ENCODE peak calls at places on chromosome X, in five cellular contexts. N is left lung; H is dorsolateral prefrontal cortex; F is uterus; M is CD4-positive, alpha-beta T cell. E is an unnamed sample.

GRCh38 chrX:1249101-1249887 is 19.3 kb upstream of the CSF2RA start:
- DNase-seq in N (peak), F (peak), M (no peak), H (no peak), E (no peak)

GRCh38 chrX:53045002-53045401 is 3.6 kb upstream of the GPR173 start:
- DNase-seq in N (no peak), H (no peak), M (no peak), F (no peak), E (no peak)

GRCh38 chrX:17822351-17822750 is 38.7 kb downstream of the RAI2 start:
- DNase-seq in N (no peak), H (no peak), M (no peak), F (no peak), E (no peak)

GRCh38 chrX:54640721-54641120 is 110.7 kb downstream of the GNL3L start:
- DNase-seq in M (no peak), H (no peak), F (no peak), N (no peak), E (no peak)

GRCh38 chrX:9644335-9644734 is 121.3 kb downstream of the GPR143 start:
- DNase-seq in M (peak), F (peak), N (no peak), H (no peak), E (no peak)

GRCh38 chrX:105822138-105823091 is at the start of gene NRK:
- DNase-seq in M (no peak), N (peak), F (peak), H (no peak), E (no peak)

GRCh38 chrX:110280954-110281353 is 36.9 kb downstream of the AMMECR1 start:
- DNase-seq in M (no peak), N (no peak), H (no peak), F (no peak), E (no peak)

GRCh38 chrX:44765556-44765955 is 78.3 kb upstream of the DUSP21 start:
- DNase-seq in M (no peak), N (no peak), H (no peak), F (no peak), E (no peak)

GRCh38 chrX:22603060-22603459 is 330.3 kb downstream of the CBLL2 start:
- DNase-seq in N (no peak), H (no peak), M (no peak), F (no peak), E (no peak)

GRCh38 chrX:116272328-116272727 is 101.8 kb downstream of the AGTR2 start:
- DNase-seq in M (no peak), N (no peak), H (no peak), F (no peak), E (no peak)

GRCh38 chrX:69285881-69286545 is 120.8 kb upstream of the PJA1 start:
- DNase-seq in N (peak), M (peak), F (peak), H (peak), E (no peak)

GRCh38 chrX:29318051-29318450 is 730.8 kb downstream of the IL1RAPL1 start:
- DNase-seq in F (no peak), N (no peak), H (no peak), M (no peak), E (no peak)

GRCh38 chrX:121365572-121366161 is 318.3 kb downstream of the GLUD2 start:
- DNase-seq in F (no peak), M (no peak), H (no peak), N (no peak), E (no peak)

GRCh38 chrX:134636859-134637258 is 21.4 kb downstream of the PLAC1 start:
- DNase-seq in H (no peak), M (no peak), N (no peak), F (no peak), E (no peak)

GRCh38 chrX:77638397-77638796 is 147.6 kb downstream of the ATRX start:
- DNase-seq in M (no peak), H (no peak), N (no peak), F (no peak), E (no peak)

GRCh38 chrX:140762061-140762460 is 52.5 kb downstream of the LINC00632 start:
- DNase-seq in F (no peak), H (no peak), N (no peak), M (no peak), E (peak)

GRCh38 chrX:1587161-1587560 is 4.2 kb upstream of the AKAP17A start:
- DNase-seq in H (no peak), M (no peak), F (no peak), N (no peak), E (no peak)

GRCh38 chrX:13120017-13120416 is 75.6 kb upstream of the FAM9C start:
- DNase-seq in M (no peak), N (no peak), F (no peak), H (no peak), E (no peak)

DNA sequence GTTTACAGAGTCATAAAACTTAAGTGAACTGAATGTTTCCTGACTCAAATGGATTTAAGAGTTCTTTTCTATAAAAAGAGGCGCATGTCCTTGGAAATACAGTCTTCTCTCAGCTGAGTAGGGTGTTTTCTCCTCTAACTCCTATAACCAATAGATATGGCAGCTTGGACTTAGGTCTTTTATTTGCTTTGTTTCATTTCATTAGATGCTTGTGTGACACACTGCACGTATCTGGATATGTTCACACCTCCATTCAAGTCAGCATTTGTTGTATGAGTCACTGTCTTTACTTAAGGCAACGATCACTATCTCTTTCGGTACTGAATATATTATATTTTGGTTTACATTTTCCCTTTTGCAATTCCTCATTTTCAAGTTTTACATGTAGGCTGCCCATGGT is 136.6 kb downstream of the ARSF start:
- DNase-seq in N (no peak), M (no peak), H (no peak), F (no peak), E (no peak)
- H3K27ac ChIP-seq in N (no peak), M (no peak), H (no peak), F (no peak), E (no peak)

GRCh38 chrX:50801135-50801534 is 12.9 kb downstream of the SHROOM4 start:
- DNase-seq in F (no peak), N (no peak), M (no peak), H (no peak), E (no peak)

GRCh38 chrX:50799531-50799961 is 14.4 kb downstream of the SHROOM4 start:
- DNase-seq in H (no peak), F (no peak), M (no peak), N (no peak), E (no peak)

DNA sequence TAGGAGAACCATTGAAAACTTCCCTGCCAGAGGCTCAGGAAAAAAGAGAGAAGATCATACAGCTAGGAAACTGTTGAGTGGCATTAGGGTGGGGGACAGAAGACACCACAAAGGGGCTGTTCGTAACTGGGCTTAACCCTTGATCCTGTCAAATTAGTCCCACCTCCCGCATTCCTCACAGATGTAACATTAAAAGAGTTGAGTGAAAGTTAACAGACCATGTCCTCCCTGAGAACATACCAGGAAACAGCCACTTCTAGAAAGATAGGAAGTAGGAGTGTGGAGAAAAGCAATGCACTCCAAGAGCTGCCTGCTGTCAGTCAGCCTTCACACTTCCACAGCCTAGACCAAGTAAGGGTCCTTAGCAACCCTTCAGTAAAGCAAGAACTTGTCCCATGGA is 8.7 kb downstream of the SHROOM4 start:
- DNase-seq in N (no peak), H (no peak), F (no peak), M (no peak), E (no peak)
- H3K27ac ChIP-seq in N (no peak), H (no peak), F (no peak), M (no peak), E (no peak)

GRCh38 chrX:39809326-39809725 is 288.4 kb downstream of the BCOR start:
- DNase-seq in M (no peak), N (no peak), F (no peak), H (no peak), E (no peak)

GRCh38 chrX:39810901-39811300 is 286.9 kb downstream of the BCOR start:
- DNase-seq in H (no peak), M (no peak), N (no peak), F (no peak), E (no peak)

GRCh38 chrX:39813631-39814246 is 284.0 kb downstream of the BCOR start:
- DNase-seq in H (peak), N (no peak), F (peak), M (no peak), E (peak)

GRCh38 chrX:39808471-39808917 is 289.3 kb downstream of the BCOR start:
- DNase-seq in H (no peak), M (no peak), N (no peak), F (no peak), E (no peak)

DNA sequence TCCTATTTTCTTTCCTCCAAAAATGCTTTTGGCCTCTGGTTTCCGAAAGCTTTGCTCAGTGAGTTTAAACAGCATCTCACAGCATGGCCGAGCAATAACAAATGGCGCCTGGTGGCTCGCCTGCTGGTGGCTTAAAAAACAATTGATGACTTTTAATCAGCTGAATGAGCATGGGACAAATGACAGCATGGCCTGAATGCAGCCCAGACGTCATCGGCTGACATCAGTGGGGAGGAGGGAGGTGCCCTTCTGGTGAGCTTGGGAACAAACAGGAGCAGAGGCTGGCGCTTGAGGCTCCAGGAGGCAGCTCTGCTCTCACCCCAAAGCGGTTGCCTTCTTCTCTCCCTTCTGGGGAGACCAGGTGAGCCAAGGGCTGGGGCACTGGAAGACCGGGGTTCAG is 286.4 kb downstream of the BCOR start:
- DNase-seq in F (no peak), H (peak), N (no peak), M (no peak), E (peak)
- H3K27ac ChIP-seq in F (no peak), H (peak), N (no peak), M (no peak), E (peak)

DNA sequence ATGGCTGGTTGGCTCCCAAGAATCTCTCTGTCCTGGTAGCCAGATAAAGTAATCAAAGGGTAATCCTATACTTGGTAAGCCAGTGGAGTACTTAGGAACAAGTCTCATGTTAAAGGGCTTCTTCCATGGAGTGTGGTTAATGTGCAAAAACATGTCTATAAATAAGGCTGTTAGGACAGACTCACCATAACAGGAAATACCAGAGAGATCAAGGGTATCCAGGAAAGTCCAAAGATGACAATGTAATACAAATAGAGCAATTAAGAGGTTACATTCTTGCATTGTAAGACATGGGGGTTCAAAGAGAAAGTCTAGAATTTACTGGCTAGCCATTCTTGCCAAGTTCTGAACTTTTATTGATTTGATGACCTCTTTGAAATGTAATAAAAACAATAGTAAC is 61.9 kb upstream of the ZCCHC13 start:
- DNase-seq in H (no peak), M (no peak), F (no peak), N (no peak), E (no peak)
- H3K27ac ChIP-seq in H (no peak), M (no peak), F (no peak), N (no peak), E (no peak)

GRCh38 chrX:154014429-154015380 is 5.0 kb downstream of the IRAK1 start:
- DNase-seq in N (peak), H (no peak), M (no peak), F (no peak), E (no peak)
- H3K27ac ChIP-seq in N (no peak), H (no peak), M (no peak), F (no peak), E (no peak)

GRCh38 chrX:101931104-101931493 is 728 bp downstream of the ZMAT1 start:
- DNase-seq in M (no peak), F (no peak), N (no peak), H (no peak), E (no peak)
- H3K27ac ChIP-seq in M (peak), F (peak), N (peak), H (peak), E (peak)

DNA sequence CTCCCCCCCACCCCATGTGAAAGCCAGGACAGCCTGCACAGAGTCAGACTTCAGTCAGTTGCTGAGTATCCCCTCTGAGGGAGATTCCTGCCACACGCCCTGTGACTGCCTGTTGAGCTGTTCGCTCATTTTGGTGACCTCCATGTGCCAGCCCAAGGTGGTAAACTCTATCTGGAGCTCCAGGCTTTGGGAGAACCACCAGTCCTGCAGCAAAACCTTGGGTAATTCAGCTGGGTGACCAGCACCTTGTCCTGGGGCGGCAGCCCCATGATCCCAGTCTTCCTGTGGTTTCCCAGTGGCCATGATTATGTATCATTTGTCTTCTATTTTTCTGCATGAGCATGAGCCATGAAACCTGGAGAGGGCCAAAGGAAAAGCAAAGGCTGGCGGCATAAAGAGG is 73.4 kb downstream of the NBDY start:
- DNase-seq in H (no peak), M (no peak), F (no peak), N (no peak), E (no peak)
- H3K27ac ChIP-seq in H (peak), M (no peak), F (no peak), N (no peak), E (peak)

GRCh38 chrX:38807873-38808272 is 6.6 kb downstream of the MID1IP1 start:
- DNase-seq in M (no peak), H (no peak), F (no peak), N (no peak), E (no peak)

GRCh38 chrX:38806875-38807601 is 5.8 kb downstream of the MID1IP1 start:
- DNase-seq in M (no peak), F (no peak), H (no peak), N (no peak), E (no peak)

GRCh38 chrX:38817004-38817703 is 15.9 kb downstream of the MID1IP1 start:
- DNase-seq in F (peak), M (no peak), N (no peak), H (no peak), E (no peak)

GRCh38 chrX:38816158-38816557 is 14.9 kb downstream of the MID1IP1 start:
- DNase-seq in F (no peak), H (no peak), M (peak), N (no peak), E (no peak)

DNA sequence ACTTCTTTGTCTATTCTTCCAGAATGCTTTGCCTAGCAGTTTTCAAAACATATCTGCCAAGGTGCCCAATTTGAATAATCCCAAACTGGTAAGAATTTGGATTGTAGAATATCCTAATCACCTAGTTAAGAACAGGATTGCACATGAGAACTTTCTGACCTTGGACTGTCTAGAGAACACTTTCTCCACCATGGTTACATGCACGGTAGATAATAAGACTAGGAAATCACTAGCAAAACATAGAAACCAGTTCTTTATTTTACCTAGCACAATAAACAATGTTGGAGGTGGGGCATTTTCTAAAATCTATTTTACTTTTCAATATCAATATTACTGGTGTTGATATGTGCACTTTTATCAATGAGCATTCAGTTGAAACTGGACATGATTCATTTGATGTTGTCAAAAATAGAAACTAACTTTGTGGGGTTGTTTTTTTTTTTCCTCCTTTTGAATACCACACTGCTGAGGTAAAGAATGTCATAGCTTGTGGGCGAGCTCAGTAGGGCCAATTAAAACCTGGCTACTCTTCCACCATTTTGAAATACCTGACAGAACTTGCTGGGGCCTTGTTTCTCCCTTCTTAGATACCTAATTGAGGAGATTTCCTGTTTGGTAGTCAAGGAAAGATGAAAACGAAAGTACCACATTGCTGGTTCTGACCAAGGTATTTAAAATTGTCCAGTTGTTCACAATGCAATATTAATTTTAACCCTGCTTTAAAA is 10.4 kb downstream of the MID1IP1 start:
- DNase-seq in M (no peak), H (no peak), N (no peak), F (no peak), E (no peak)
- H3K27ac ChIP-seq in M (peak), H (no peak), N (no peak), F (no peak), E (no peak)

E was measured in caudate nucleus.